ENCODE peak calls at places on chromosomes 12 and 14, in five cellular contexts. C, I, H, P and V are unnamed samples.

GRCh38 chr12:69475237-69475984 is 5.2 kb downstream of the FRS2 start:
- DNase-seq in C (no peak), I (peak; percentile 76), H (no peak), P (no peak), V (no peak)

GRCh38 chr12:11693068-11693467 is 43.6 kb downstream of the ETV6 start:
- DNase-seq in I (no peak), P (no peak), C (no peak), H (no peak), V (no peak)

GRCh38 chr12:88985011-88985410 is 367.3 kb downstream of the DUSP6 start:
- DNase-seq in I (no peak), H (no peak), P (no peak), C (no peak), V (no peak)

GRCh38 chr12:24630446-24630845 is 318.5 kb downstream of the BCAT1 start:
- DNase-seq in I (no peak), P (no peak), C (no peak), H (no peak), V (no peak)

GRCh38 chr12:1559729-1560128 is 34.7 kb downstream of the FBXL14 start:
- DNase-seq in I (no peak), C (no peak), P (no peak), H (no peak), V (no peak)

GRCh38 chr12:117098071-117098360 is 1.2 kb downstream of the TESC start:
- DNase-seq in C (no peak), H (no peak), I (no peak), P (no peak), V (no peak)

GRCh38 chr12:66118240-66118891 is 12.2 kb downstream of the LLPH start:
- DNase-seq in I (no peak), H (no peak), C (no peak), P (no peak), V (no peak)

GRCh38 chr12:83388551-83388950 is 701.8 kb downstream of the TMTC2 start:
- DNase-seq in H (no peak), I (no peak), P (no peak), C (no peak), V (no peak)

GRCh38 chr14:103126873-103127304 is 3.6 kb downstream of the TNFAIP2 start:
- DNase-seq in C (no peak), P (no peak), I (peak; percentile 72), H (no peak), V (no peak)